ENCODE peak calls at places on chromosome 18, in eight cellular contexts. Z is kidney epithelial cell, B is psoas muscle, H is HFF-Myc, J is A549, L is right atrium auricular region, E is cardiac muscle cell, I is IMR-90. M is an unnamed sample.

GRCh38 chr18:55318864-55319516 is 269.0 kb downstream of the TCF4 start:
- DNase-seq in Z (no peak), B (no peak), H (no peak), J (no peak), L (no peak), E (no peak), I (peak), M (peak)

GRCh38 chr18:55251186-55251995 is 292.1 kb upstream of the CCDC68 start:
- DNase-seq in Z (no peak), B (no peak), H (peak), J (no peak), L (no peak), E (peak), I (peak), M (peak)

GRCh38 chr18:45850021-45850420 is 24.5 kb downstream of the SIGLEC15 start:
- DNase-seq in Z (no peak), B (no peak), H (no peak), J (peak), L (no peak), E (no peak), I (no peak), M (no peak)

GRCh38 chr18:34990571-34990970 is 50.6 kb upstream of the MAPRE2 start:
- DNase-seq in Z (no peak), B (peak), H (no peak), J (no peak), L (no peak), E (no peak), I (peak), M (peak)

GRCh38 chr18:67731853-67732252 is 215.3 kb upstream of the DSEL start:
- DNase-seq in Z (no peak), B (no peak), H (no peak), J (no peak), L (no peak), E (no peak), I (peak), M (peak)

GRCh38 chr18:69774831-69775230 is 172.8 kb downstream of the CD226 start:
- DNase-seq in Z (no peak), B (no peak), H (no peak), J (no peak), L (no peak), E (no peak), I (peak), M (peak)

GRCh38 chr18:55337908-55338521 is 250.0 kb downstream of the TCF4 start:
- DNase-seq in Z (no peak), B (peak), H (no peak), J (no peak), L (peak), E (no peak), I (no peak), M (no peak)

GRCh38 chr18:78979058-78979680 is 449 bp upstream of the SALL3 start:
- DNase-seq in Z (no peak), B (no peak), H (no peak), J (no peak), L (no peak), E (peak), I (no peak), M (no peak)

GRCh38 chr18:74197705-74198341 is 49.5 kb downstream of the TIMM21 start:
- DNase-seq in Z (no peak), B (no peak), H (no peak), J (no peak), L (no peak), E (no peak), I (no peak), M (no peak)

GRCh38 chr18:79875531-79875919 is 75.9 kb downstream of the SLC66A2 start:
- DNase-seq in Z (no peak), B (peak), H (no peak), J (no peak), L (peak), E (no peak), I (no peak), M (no peak)

GRCh38 chr18:78769502-78770113 is 210.0 kb upstream of the SALL3 start:
- DNase-seq in Z (no peak), B (no peak), H (no peak), J (no peak), L (peak), E (no peak), I (no peak), M (no peak)

GRCh38 chr18:63317982-63318881 is 1.3 kb downstream of the BCL2 start:
- DNase-seq in Z (no peak), B (peak), H (no peak), J (no peak), L (peak), E (peak), I (no peak), M (no peak)

GRCh38 chr18:10290244-10291240 is 163.9 kb upstream of the APCDD1 start:
- DNase-seq in Z (no peak), B (no peak), H (no peak), J (no peak), L (no peak), E (no peak), I (peak), M (no peak)

GRCh38 chr18:28805491-28805890 is 628.6 kb upstream of the CDH2 start:
- DNase-seq in Z (no peak), B (no peak), H (no peak), J (no peak), L (no peak), E (no peak), I (no peak), M (no peak)

GRCh38 chr18:21110667-21111350 is 804 bp downstream of the ROCK1 start:
- DNase-seq in Z (no peak), B (peak), H (no peak), J (no peak), L (no peak), E (peak), I (peak), M (peak)

GRCh38 chr18:65725421-65726050 is 25.3 kb upstream of the CDH7 start:
- DNase-seq in Z (no peak), B (no peak), H (no peak), J (no peak), L (no peak), E (peak), I (no peak), M (no peak)

GRCh38 chr18:74944676-74945075 is 264.3 kb downstream of the PTGR3 start:
- DNase-seq in Z (no peak), B (no peak), H (no peak), J (peak), L (no peak), E (no peak), I (peak), M (no peak)

GRCh38 chr18:63511285-63511684 is 30.9 kb upstream of the SERPINB12 start:
- DNase-seq in Z (no peak), B (no peak), H (peak), J (peak), L (no peak), E (peak), I (peak), M (peak)

GRCh38 chr18:62245699-62246098 is 58.6 kb downstream of the RELCH start:
- DNase-seq in Z (no peak), B (no peak), H (no peak), J (no peak), L (no peak), E (no peak), I (no peak), M (no peak)
- TF ChIP-seq CTCF in Z (no peak), B (no peak), H (no peak), J (no peak), L (no peak), E (no peak), I (no peak), M (no peak)

DNA sequence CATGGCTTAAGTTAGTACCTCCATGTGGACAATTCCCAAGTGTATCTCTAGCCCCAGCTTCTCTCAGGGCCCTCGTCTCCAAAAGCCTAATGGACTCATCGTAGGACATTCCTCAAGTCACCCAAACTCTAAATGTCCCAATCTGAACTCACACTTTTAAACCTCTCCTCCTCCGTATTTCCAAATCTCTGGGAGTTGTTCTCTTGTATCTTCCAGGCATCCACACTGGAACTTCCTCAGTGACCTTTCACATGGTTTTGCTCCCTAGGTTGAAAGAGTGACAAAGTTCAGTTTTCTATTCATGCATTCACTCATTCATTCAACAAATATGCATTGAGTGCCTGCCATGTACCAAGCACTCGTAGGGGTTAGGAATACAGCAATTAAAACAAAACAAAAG is 220.2 kb downstream of the ALPK2 start:
- DNase-seq in Z (no peak), B (no peak), H (no peak), J (no peak), L (no peak), E (no peak), I (no peak), M (no peak)
- H3K4me3 ChIP-seq in Z (no peak), B (no peak), H (no peak), J (no peak), L (no peak), E (no peak), I (no peak), M (no peak)

GRCh38 chr18:8389391-8390340 is 219.6 kb upstream of the RAB12 start:
- DNase-seq in Z (peak), B (peak), H (peak), J (peak), L (no peak), E (peak), I (peak), M (peak)
- TF ChIP-seq CTCF in Z (peak), B (peak), H (peak), J (peak), L (peak), E (peak), I (peak), M (peak)

GRCh38 chr18:76489081-76489480 is 6.0 kb downstream of the ZNF516 start:
- DNase-seq in Z (no peak), B (no peak), H (no peak), J (no peak), L (no peak), E (no peak), I (peak), M (peak)

GRCh38 chr18:76487076-76487475 is 8.0 kb downstream of the ZNF516 start:
- DNase-seq in Z (no peak), B (no peak), H (no peak), J (no peak), L (no peak), E (no peak), I (peak), M (no peak)

GRCh38 chr18:76486600-76486999 is 8.4 kb downstream of the ZNF516 start:
- DNase-seq in Z (no peak), B (no peak), H (no peak), J (no peak), L (no peak), E (no peak), I (no peak), M (no peak)

GRCh38 chr18:76488190-76488589 is 6.9 kb downstream of the ZNF516 start:
- DNase-seq in Z (no peak), B (peak), H (no peak), J (no peak), L (peak), E (no peak), I (peak), M (peak)

GRCh38 chr18:76487782-76488181 is 7.3 kb downstream of the ZNF516 start:
- DNase-seq in Z (no peak), B (no peak), H (no peak), J (no peak), L (no peak), E (no peak), I (no peak), M (no peak)
- H3K4me3 ChIP-seq in Z (no peak), B (no peak), H (peak), J (no peak), L (no peak), E (no peak), I (no peak), M (no peak)

DNA sequence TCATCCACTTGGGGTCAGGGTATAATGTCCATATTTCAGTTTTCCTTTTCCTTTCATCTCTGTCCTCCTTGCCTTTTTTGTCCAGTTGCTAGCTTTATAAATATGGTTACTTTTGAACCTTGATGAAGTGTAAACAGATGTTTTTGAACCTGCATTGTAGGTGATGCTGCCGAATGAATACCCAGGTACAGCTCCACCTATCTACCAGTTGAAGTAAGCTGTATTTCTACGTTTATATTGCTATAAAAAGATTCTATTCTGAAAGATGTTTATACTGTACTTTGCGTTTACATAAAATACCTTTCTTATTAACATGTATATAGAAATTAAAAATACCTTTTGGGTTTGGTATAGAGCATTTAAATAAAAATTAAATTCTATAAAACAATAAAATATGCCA is 2.2 kb downstream of the IMPACT start:
- DNase-seq in Z (no peak), B (no peak), H (no peak), J (no peak), L (no peak), E (no peak), I (no peak), M (no peak)
- TF ChIP-seq CTCF in Z (peak), B (no peak), H (no peak), J (no peak), L (no peak), E (no peak), I (no peak), M (no peak)

DNA sequence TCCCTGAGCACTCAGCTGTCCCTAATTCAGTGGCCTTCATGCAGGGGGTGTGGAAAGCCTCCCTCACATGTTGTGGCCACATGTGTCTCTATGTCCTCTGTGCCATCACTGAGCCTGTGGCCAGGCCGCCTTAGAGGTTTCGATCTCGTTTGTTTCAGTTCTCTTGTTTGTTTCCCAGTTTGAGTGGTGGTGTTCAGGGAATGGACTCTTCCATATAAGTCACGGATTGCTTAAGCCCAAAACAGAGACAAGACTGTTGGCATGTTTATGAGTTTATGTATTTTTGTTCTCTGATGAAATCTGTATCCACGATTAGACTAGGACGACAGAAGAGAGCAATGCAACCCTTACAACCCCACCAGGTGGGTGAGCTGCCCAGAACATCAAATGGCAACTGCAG is 134.5 kb downstream of the CCBE1 start:
- DNase-seq in Z (no peak), B (no peak), H (no peak), J (no peak), L (no peak), E (no peak), I (no peak), M (no peak)
- H3K4me3 ChIP-seq in Z (no peak), B (no peak), H (no peak), J (no peak), L (no peak), E (no peak), I (no peak), M (no peak)

DNA sequence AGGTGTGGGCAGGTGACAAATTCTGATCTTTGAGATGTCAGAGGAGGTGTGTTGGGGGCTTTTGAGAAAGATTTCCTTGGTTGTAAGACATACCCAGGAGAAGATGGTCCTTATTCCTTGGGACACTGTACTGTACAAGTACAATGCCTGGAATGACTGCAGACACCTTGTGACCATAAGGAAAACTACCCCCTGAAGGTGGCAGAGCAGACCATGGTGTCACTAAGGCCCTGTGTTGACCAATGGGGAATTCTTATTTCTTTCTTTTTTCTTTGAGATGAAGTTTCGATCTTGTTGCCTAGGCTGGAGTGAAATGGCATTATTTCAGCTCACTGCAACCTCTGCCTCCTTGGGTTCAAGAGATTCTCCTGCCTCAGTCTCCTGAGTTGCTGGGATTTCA is 4.4 kb upstream of the ANKRD29 start:
- DNase-seq in Z (no peak), B (no peak), H (no peak), J (no peak), L (no peak), E (no peak), I (no peak), M (no peak)
- TF ChIP-seq CTCF in Z (no peak), B (no peak), H (no peak), J (no peak), L (no peak), E (no peak), I (no peak), M (no peak)

DNA sequence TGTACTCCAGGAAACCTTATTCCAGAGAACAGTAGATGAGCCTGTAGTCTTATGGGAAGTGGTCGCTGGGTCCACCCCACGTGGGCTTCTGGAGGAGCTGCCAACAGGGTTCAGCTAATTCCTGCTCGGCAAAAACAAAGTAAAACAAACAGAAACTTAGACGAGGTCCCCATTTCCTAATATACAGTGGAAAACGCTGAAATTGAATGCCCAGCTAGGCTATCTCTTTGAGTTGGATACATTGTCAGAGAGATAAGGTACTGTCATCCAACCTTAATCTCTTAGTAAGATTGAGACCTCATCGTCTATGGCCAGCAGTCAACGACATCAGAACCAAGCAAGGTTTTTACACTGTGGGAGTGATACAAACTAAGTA is 2.1 kb downstream of the EMILIN2 start:
- DNase-seq in Z (no peak), B (no peak), H (no peak), J (no peak), L (no peak), E (peak), I (no peak), M (no peak)
- H3K4me3 ChIP-seq in Z (no peak), B (no peak), H (no peak), J (no peak), L (no peak), E (peak), I (no peak), M (no peak)

DNA sequence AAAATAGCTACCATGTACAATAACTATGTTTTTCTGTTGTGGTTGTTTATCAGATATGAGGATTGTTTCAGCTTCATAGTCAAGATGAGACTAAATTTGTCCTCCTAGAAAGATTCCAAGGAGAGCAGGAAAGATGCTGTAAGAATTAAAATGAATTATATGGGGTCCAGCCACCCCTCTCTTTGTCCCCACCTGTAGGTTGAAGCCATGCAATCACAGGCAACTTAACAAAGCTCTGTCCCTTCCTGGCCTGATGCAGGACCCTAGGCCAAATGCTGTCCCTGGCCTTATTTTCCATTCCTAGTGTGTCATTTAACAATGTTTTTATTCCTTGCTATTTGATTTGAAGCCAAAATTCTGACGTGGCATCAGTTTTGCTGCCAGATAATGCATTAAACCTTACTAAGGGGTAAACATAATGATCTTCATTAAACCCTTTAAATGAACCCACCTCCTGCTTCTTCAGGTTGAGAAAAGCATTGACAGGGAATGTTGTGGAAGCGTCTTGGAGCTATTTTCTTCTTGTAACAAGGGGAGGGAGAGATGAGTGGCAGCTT is 240.9 kb upstream of the ZNF521 start:
- DNase-seq in Z (no peak), B (no peak), H (no peak), J (no peak), L (no peak), E (no peak), I (no peak), M (no peak)
- TF ChIP-seq CTCF in Z (no peak), B (no peak), H (no peak), J (no peak), L (no peak), E (no peak), I (no peak), M (no peak)

M was measured in fibroblast of the aortic adventitia.